ENCODE peak calls at places on chromosomes 16 and 17, in ten cellular contexts. J is bronchial epithelial cell; Y is AG09309; U is thoracic aorta; P is mucosa of descending colon; Z is activated CD8-positive, alpha-beta T cell treated with anti-CD3 and anti-CD28 coated beads for 36 hours; G is AG10803; V is lower lobe of right lung; O is thyroid gland; E is cardiac muscle cell. S is an unnamed sample.

GRCh38 chr16:81035398-81035974 is at the start of gene ATMIN:
- DNase-seq in J (peak), Y (peak), U (peak), P (peak), Z (peak), G (peak), V (peak), O (peak), E (peak), S (peak)

GRCh38 chr17:67221062-67221998 is 23.7 kb downstream of the HELZ start:
- DNase-seq in J (peak), Y (no peak), U (no peak), P (no peak), Z (peak), G (peak), V (no peak), O (peak), E (peak), S (peak)

GRCh38 chr17:9022553-9023388 is 1.5 kb downstream of the NTN1 start:
- DNase-seq in J (no peak), Y (no peak), U (no peak), P (no peak), Z (peak), G (no peak), V (no peak), O (no peak), E (peak), S (no peak)

GRCh38 chr16:12881771-12882170 is 19.6 kb upstream of the SHISA9 start:
- DNase-seq in J (no peak), Y (no peak), U (no peak), P (no peak), Z (no peak), G (peak), V (no peak), O (no peak), E (no peak), S (no peak)

GRCh38 chr16:3149630-3150345 is 15.0 kb downstream of the ZNF213 start:
- DNase-seq in J (peak), Y (no peak), U (no peak), P (peak), Z (peak), G (peak), V (peak), O (peak), E (peak), S (peak)

GRCh38 chr17:41521574-41522261 is 3.0 kb upstream of the KRT15 start:
- DNase-seq in J (peak), Y (peak), U (no peak), P (peak), Z (no peak), G (peak), V (peak), O (peak), E (no peak), S (no peak)

GRCh38 chr16:84426804-84427203 is 58.5 kb downstream of the ATP2C2 start:
- DNase-seq in J (no peak), Y (no peak), U (no peak), P (no peak), Z (no peak), G (no peak), V (no peak), O (no peak), E (no peak), S (no peak)

GRCh38 chr17:18859256-18859655 is 1.3 kb downstream of the PRPSAP2 start:
- DNase-seq in J (peak), Y (peak), U (no peak), P (no peak), Z (no peak), G (peak), V (no peak), O (no peak), E (peak), S (no peak)

GRCh38 chr17:47643116-47643515 is 6.6 kb upstream of the KPNB1 start:
- DNase-seq in J (peak), Y (no peak), U (no peak), P (no peak), Z (no peak), G (no peak), V (no peak), O (no peak), E (no peak), S (no peak)

GRCh38 chr17:17467720-17468119 is 9.1 kb upstream of the MED9 start:
- DNase-seq in J (no peak), Y (no peak), U (no peak), P (no peak), Z (no peak), G (peak), V (no peak), O (no peak), E (no peak), S (no peak)

GRCh38 chr17:29557085-29557697 is 9.6 kb downstream of the ABHD15 start:
- DNase-seq in J (peak), Y (no peak), U (no peak), P (no peak), Z (no peak), G (no peak), V (no peak), O (no peak), E (no peak), S (no peak)

GRCh38 chr17:42458497-42459255 is at the start of gene ATP6V0A1:
- DNase-seq in J (peak), Y (no peak), U (peak), P (peak), Z (peak), G (peak), V (peak), O (peak), E (peak), S (peak)

GRCh38 chr17:1455291-1455747 is 713 bp downstream of the CRK start:
- DNase-seq in J (peak), Y (peak), U (peak), P (peak), Z (peak), G (peak), V (peak), O (peak), E (peak), S (peak)

GRCh38 chr17:29698019-29698777 is 75.5 kb upstream of the CORO6 start:
- DNase-seq in J (no peak), Y (no peak), U (no peak), P (no peak), Z (no peak), G (no peak), V (no peak), O (no peak), E (no peak), S (no peak)

GRCh38 chr17:42920922-42921321 is 20.3 kb downstream of the G6PC1 start:
- DNase-seq in J (no peak), Y (no peak), U (no peak), P (no peak), Z (no peak), G (no peak), V (peak), O (no peak), E (no peak), S (no peak)

GRCh38 chr16:4350787-4351659 is at the start of gene PAM16:
- DNase-seq in J (peak), Y (no peak), U (peak), P (peak), Z (peak), G (peak), V (peak), O (peak), E (peak), S (peak)

GRCh38 chr16:74661064-74661463 is 5.6 kb downstream of the RFWD3 start:
- DNase-seq in J (no peak), Y (no peak), U (no peak), P (no peak), Z (no peak), G (no peak), V (no peak), O (no peak), E (no peak), S (no peak)

GRCh38 chr16:57999971-58000705 is at the start of gene ZNF319:
- DNase-seq in J (no peak), Y (no peak), U (no peak), P (no peak), Z (peak), G (peak), V (peak), O (no peak), E (peak), S (no peak)

GRCh38 chr17:8125947-8126305 is 2.0 kb upstream of the HES7 start:
- DNase-seq in J (no peak), Y (no peak), U (no peak), P (peak), Z (no peak), G (no peak), V (no peak), O (peak), E (peak), S (no peak)

GRCh38 chr16:76487411-76488064 is 210.3 kb downstream of the CNTNAP4 start:
- DNase-seq in J (no peak), Y (no peak), U (no peak), P (no peak), Z (no peak), G (no peak), V (no peak), O (no peak), E (no peak), S (no peak)

GRCh38 chr16:11572301-11572995 is 14.3 kb downstream of the LITAF start:
- DNase-seq in J (no peak), Y (no peak), U (no peak), P (no peak), Z (peak), G (no peak), V (no peak), O (no peak), E (no peak), S (no peak)

GRCh38 chr16:27628216-27628945 is 78.4 kb downstream of the KATNIP start:
- DNase-seq in J (no peak), Y (no peak), U (no peak), P (no peak), Z (no peak), G (no peak), V (no peak), O (peak), E (peak), S (no peak)

GRCh38 chr17:14211778-14212177 is 24.9 kb downstream of the CDRT15 start:
- DNase-seq in J (no peak), Y (no peak), U (no peak), P (peak), Z (peak), G (no peak), V (peak), O (peak), E (no peak), S (peak)

GRCh38 chr17:77881545-77881944 is 77.0 kb upstream of the TNRC6C start:
- DNase-seq in J (no peak), Y (peak), U (peak), P (peak), Z (peak), G (peak), V (peak), O (peak), E (no peak), S (peak)

GRCh38 chr16:80804451-80805383 is at the start of gene CDYL2:
- DNase-seq in J (peak), Y (no peak), U (no peak), P (peak), Z (peak), G (peak), V (peak), O (peak), E (no peak), S (peak)

GRCh38 chr16:27925612-27926011 is 137.9 kb downstream of the GSG1L start:
- DNase-seq in J (no peak), Y (no peak), U (no peak), P (no peak), Z (no peak), G (no peak), V (no peak), O (no peak), E (no peak), S (no peak)

GRCh38 chr17:65434878-65435277 is 126.6 kb downstream of the AXIN2 start:
- DNase-seq in J (no peak), Y (no peak), U (no peak), P (no peak), Z (no peak), G (no peak), V (no peak), O (no peak), E (no peak), S (no peak)

GRCh38 chr17:82388223-82388921 is 16.8 kb downstream of the UTS2R start:
- DNase-seq in J (no peak), Y (no peak), U (no peak), P (peak), Z (no peak), G (no peak), V (no peak), O (peak), E (no peak), S (no peak)

GRCh38 chr17:41639492-41640473 is 15.4 kb upstream of the KRT17 start:
- DNase-seq in J (no peak), Y (no peak), U (no peak), P (no peak), Z (no peak), G (no peak), V (no peak), O (no peak), E (no peak), S (no peak)

GRCh38 chr16:71360378-71360777 is 1.9 kb downstream of the CALB2 start:
- DNase-seq in J (peak), Y (peak), U (no peak), P (no peak), Z (no peak), G (peak), V (no peak), O (no peak), E (no peak), S (no peak)

GRCh38 chr16:83215417-83216001 is 588.7 kb downstream of the CDH13 start:
- DNase-seq in J (peak), Y (no peak), U (no peak), P (no peak), Z (peak), G (no peak), V (no peak), O (no peak), E (peak), S (peak)

GRCh38 chr17:57899822-57900221 is 50.0 kb upstream of the MRPS23 start:
- DNase-seq in J (no peak), Y (no peak), U (no peak), P (peak), Z (no peak), G (no peak), V (peak), O (peak), E (no peak), S (no peak)

GRCh38 chr16:24701521-24701951 is 27.9 kb upstream of the TNRC6A start:
- DNase-seq in J (no peak), Y (no peak), U (no peak), P (no peak), Z (no peak), G (peak), V (no peak), O (no peak), E (no peak), S (no peak)

GRCh38 chr16:24699151-24699723 is 30.2 kb upstream of the TNRC6A start:
- DNase-seq in J (no peak), Y (no peak), U (no peak), P (no peak), Z (no peak), G (no peak), V (no peak), O (no peak), E (no peak), S (no peak)

GRCh38 chr16:24698314-24698713 is 31.1 kb upstream of the TNRC6A start:
- DNase-seq in J (no peak), Y (no peak), U (no peak), P (no peak), Z (no peak), G (no peak), V (no peak), O (no peak), E (no peak), S (no peak)

GRCh38 chr16:24696699-24697098 is 32.8 kb upstream of the TNRC6A start:
- DNase-seq in J (no peak), Y (no peak), U (no peak), P (no peak), Z (no peak), G (no peak), V (no peak), O (no peak), E (no peak), S (no peak)

DNA sequence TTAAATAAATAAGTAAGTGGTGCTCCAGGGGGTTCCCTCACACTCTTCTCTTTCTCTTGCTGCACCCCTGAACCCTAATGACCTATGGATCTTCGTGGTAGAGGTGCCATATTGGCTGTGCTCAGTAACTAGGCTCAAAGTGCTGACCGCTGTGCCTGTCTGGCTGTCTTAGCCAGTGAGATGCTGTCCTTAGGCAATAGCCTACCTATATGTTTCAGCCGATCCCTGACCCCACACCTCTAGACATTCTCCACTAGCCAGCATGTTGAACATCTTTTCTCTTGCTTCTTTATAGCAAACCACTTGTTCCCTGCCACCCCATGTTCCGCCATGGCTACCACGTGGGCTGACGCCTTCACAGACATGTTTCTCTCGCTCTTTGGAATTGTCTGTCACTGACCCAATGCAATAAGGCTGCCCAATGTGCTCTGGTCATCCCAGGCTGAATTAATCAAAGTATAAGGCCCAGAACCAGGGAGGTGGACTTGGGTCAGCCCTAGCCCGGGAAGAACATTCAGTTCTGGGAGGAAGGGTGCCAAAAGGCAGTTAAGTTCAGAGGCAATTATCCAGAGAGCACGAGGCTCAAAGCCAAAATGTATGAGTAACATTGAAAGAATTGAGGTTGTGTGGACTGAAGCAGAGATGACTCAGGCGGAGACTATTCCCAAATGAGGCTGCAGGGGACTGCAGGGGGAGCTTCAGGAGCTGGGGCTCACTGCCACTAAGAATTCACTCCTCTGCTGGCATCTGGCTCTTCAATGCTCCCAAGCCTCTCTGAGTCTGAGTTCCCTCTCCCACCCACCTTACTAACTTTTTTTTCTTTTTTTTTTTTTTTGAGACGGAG is 28.7 kb upstream of the TNRC6A start:
- DNase-seq in J (peak), Y (peak), U (peak), P (peak), Z (no peak), G (peak), V (peak), O (peak), E (no peak), S (no peak)
- TF ChIP-seq CTCF in J (peak), Y (peak), U (no peak), P (no peak), Z (no peak), G (peak), V (peak), O (no peak), E (peak), S (no peak)

GRCh38 chr17:38559025-38559879 is 46.5 kb downstream of the SRCIN1 start:
- DNase-seq in J (peak), Y (no peak), U (no peak), P (peak), Z (peak), G (peak), V (peak), O (peak), E (peak), S (peak)
- TF ChIP-seq CTCF in J (peak), Y (no peak), U (no peak), P (peak), Z (peak), G (no peak), V (peak), O (no peak), E (no peak), S (peak)

DNA sequence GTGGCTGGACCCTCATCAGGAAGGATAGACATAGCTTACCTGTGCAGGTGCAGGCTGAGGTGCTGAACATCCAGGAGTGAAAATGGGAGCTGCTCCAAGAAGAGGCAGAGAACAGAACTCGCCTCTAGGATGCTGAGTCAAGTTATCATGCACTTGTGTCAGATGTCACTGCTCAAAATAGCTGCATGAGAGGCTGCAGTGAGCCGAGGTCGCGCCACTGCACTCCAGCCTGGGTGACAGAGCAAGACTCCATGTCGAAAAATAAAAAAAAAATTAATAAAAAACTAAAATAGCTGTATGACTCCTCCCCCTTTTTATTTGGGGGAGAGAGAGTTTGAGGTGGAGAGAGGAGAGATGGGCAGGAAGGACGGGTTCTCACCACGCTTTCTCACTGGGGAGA is 148.8 kb downstream of the FOXL1 start:
- DNase-seq in J (no peak), Y (no peak), U (no peak), P (no peak), Z (no peak), G (no peak), V (no peak), O (no peak), E (peak), S (no peak)
- TF ChIP-seq CTCF in J (no peak), Y (no peak), U (no peak), P (no peak), Z (no peak), G (no peak), V (no peak), O (no peak), E (no peak), S (no peak)

DNA sequence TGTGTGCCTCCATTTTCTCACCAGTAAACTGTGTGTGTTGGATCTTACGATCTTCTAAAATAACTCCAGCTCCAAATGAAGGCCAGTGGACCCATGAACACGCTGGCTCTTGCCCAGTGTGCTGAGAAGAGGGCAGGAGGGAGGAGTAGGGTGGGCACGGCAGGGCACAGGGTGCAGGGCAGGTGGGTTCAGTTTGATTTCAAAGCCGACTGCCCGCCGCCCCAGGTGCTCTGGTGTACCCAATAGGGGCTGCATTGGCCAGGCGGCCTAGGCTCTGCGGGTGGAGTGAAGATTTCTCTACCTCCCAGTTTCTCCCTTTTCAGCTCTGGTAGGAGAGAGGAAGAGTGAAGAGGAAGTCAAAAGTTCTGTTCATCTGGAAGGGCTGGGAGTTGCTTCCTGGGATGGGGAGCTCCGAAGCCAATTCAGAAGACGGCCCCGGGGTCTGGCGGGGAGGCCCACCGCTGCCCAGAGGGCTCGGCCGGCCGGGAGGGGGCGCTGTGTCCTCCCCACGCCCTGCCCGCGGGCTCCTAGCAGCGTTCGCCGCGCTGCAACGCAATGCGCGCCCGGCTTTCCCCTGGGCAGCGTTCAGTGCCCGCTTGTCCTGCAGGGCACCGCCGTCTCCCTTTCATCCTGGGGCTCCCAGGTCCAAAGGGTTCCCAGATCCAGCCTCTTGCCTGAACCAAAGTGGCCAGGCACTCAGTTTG is 1.1 kb upstream of the CRHR1 start:
- DNase-seq in J (no peak), Y (no peak), U (no peak), P (no peak), Z (peak), G (no peak), V (no peak), O (peak), E (peak), S (peak)
- TF ChIP-seq CTCF in J (peak), Y (no peak), U (peak), P (no peak), Z (peak), G (no peak), V (peak), O (peak), E (peak), S (no peak)

S was measured in CD4-positive, alpha-beta T cell.